ENCODE peak calls at places on chromosomes 1 and 21, in five cellular contexts. A is CD4-positive, alpha-beta T cell; J is gastrocnemius medialis; N is lung; C is fibroblast of lung. D is an unnamed sample.

GRCh38 chr1:209662879-209663327 is 10.7 kb upstream of the LAMB3 start:
- DNase-seq in A (no peak), J (no peak), N (no peak), C (no peak), D (no peak)

GRCh38 chr1:212699839-212700596 is at the start of gene BATF3:
- DNase-seq in A (peak; percentile 41), J (no peak), N (peak; percentile 48), C (no peak), D (no peak)

GRCh38 chr1:20472121-20472520 is 13.9 kb downstream of the CAMK2N1 start:
- DNase-seq in A (no peak), J (no peak), N (no peak), C (no peak), D (no peak)

GRCh38 chr1:204286323-204286714 is 72.5 kb upstream of the GOLT1A start:
- DNase-seq in A (no peak), J (no peak), N (no peak), C (no peak), D (no peak)

GRCh38 chr21:44455524-44456206 is 355 bp downstream of the LRRC3 start:
- DNase-seq in A (peak; percentile 49), J (no peak), N (peak; percentile 51), C (peak; percentile 20), D (no peak)

GRCh38 chr1:28411656-28412055 is 42.1 kb downstream of the PHACTR4 start:
- DNase-seq in A (no peak), J (no peak), N (no peak), C (no peak), D (no peak)

GRCh38 chr21:36156815-36157670 is at the start of gene DOP1B:
- DNase-seq in A (peak; percentile 43), J (no peak), N (no peak), C (no peak), D (no peak)

GRCh38 chr21:37367758-37368535 is 1.4 kb downstream of the DYRK1A start:
- DNase-seq in A (peak; percentile 44), J (no peak), N (no peak), C (peak; percentile 37), D (no peak)

GRCh38 chr1:92749024-92749634 is 35.8 kb downstream of the EVI5 start:
- DNase-seq in A (no peak), J (no peak), N (no peak), C (peak; percentile 83), D (no peak)

GRCh38 chr1:216462061-216462775 is 39.0 kb upstream of the USH2A start:
- DNase-seq in A (no peak), J (no peak), N (no peak), C (peak; percentile 73), D (no peak)

GRCh38 chr1:32939655-32940371 is 24.8 kb downstream of the RNF19B start:
- DNase-seq in A (no peak), J (no peak), N (peak; percentile 51), C (peak; percentile 92), D (no peak)

GRCh38 chr1:78229344-78229743 is 183.6 kb downstream of the GIPC2 start:
- DNase-seq in A (no peak), J (peak; percentile 20), N (peak; percentile 38), C (peak; percentile 94), D (no peak)

GRCh38 chr1:151981178-151981525 is 12.5 kb downstream of the S100A10 start:
- DNase-seq in A (no peak), J (no peak), N (no peak), C (no peak), D (no peak)

GRCh38 chr1:222387020-222387816 is 160.7 kb downstream of the HHIPL2 start:
- DNase-seq in A (no peak), J (no peak), N (no peak), C (no peak), D (no peak)
- TF ChIP-seq CTCF in A (no peak), J (no peak), N (no peak), C (no peak), D (no peak)

GRCh38 chr1:46188295-46189030 is 9.8 kb downstream of the POMGNT1 start:
- DNase-seq in A (no peak), J (no peak), N (peak; percentile 45), C (no peak), D (no peak)
- H3K27ac ChIP-seq in A (no peak overlapping the region), J (peak overlapping the region; percentile 55), N (peak overlapping the region; percentile 2), C (no peak overlapping the region), D (peak overlapping the region; percentile 22)

GRCh38 chr21:27476696-27477095 is 509.8 kb upstream of the ADAMTS5 start:
- DNase-seq in A (no peak), J (no peak), N (no peak), C (peak; percentile 80), D (no peak)
- TF ChIP-seq CTCF in A (no peak), J (peak; percentile 50), N (no peak), C (peak; percentile 67), D (peak; percentile 46)

GRCh38 chr1:113042336-113043143 is 30.5 kb upstream of the LRIG2 start:
- DNase-seq in A (no peak), J (peak; percentile 42), N (peak; percentile 78), C (peak; percentile 76), D (peak; percentile 93)

GRCh38 chr1:113041569-113042335 is 31.2 kb upstream of the LRIG2 start:
- DNase-seq in A (no peak), J (no peak), N (no peak), C (no peak), D (no peak)

GRCh38 chr1:113040041-113040440 is 33.0 kb upstream of the LRIG2 start:
- DNase-seq in A (no peak), J (no peak), N (no peak), C (no peak), D (no peak)

GRCh38 chr1:113036639-113037321 is 36.2 kb upstream of the LRIG2 start:
- DNase-seq in A (no peak), J (no peak), N (no peak), C (peak; percentile 13), D (no peak)

GRCh38 chr1:113040718-113041412 is 32.1 kb upstream of the LRIG2 start:
- DNase-seq in A (no peak), J (no peak), N (no peak), C (no peak), D (no peak)
- H3K27ac ChIP-seq in A (no peak overlapping the region), J (no peak overlapping the region), N (no peak overlapping the region), C (no peak overlapping the region), D (no peak overlapping the region)

DNA sequence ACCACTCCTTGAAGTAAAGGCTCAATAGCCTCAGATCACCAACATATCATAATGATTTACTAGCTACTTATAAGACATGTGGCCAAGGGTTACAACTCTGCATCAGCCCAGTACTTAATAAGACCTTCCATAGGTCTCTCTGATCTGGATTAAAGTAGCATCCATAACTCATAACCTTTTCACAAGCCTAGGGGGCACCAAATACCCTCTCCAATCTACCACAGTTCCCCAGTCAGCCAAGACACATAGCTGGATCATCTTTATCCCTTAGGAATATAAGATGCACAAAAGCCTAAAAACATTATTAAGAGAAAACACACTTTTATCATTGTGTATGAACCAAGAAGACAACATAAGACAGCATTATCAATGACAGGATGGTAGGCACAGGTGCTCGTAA is 22.1 kb downstream of the SSX2IP start:
- DNase-seq in A (no peak), J (no peak), N (no peak), C (peak; percentile 28), D (no peak)
- TF ChIP-seq CTCF in A (peak; percentile 22), J (no peak), N (no peak), C (peak; percentile 20), D (peak; percentile 50)

DNA sequence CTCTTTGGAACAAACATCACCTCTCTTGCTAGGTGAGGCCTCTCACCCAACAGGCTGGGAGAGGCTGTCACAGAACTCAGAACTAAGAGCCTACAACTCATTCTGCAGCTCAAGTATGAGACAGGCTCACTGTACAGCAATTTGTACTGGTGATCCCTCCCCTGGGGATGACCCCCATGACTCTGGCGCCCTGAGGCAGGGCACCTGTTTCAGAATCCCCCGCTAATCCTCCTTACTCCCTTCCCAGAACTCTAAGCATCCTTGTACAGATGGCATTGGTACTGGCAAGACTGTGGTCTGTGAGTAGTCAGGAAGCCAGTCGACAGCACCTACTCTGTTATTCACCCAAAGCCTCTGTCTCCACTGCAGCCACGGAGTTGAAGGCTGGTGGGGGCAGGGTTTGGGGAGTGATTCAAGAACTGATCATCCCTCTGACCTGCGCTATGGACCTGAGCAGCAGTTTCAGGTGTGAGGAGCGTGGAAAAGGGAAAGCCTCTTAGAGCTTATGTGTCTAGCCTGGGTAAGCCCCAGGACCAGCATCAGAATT is 655.5 kb downstream of the KIF26B start:
- DNase-seq in A (no peak), J (no peak), N (peak; percentile 22), C (no peak), D (no peak)
- H3K27ac ChIP-seq in A (no peak overlapping the region), J (no peak overlapping the region), N (no peak overlapping the region), C (no peak overlapping the region), D (no peak overlapping the region)

DNA sequence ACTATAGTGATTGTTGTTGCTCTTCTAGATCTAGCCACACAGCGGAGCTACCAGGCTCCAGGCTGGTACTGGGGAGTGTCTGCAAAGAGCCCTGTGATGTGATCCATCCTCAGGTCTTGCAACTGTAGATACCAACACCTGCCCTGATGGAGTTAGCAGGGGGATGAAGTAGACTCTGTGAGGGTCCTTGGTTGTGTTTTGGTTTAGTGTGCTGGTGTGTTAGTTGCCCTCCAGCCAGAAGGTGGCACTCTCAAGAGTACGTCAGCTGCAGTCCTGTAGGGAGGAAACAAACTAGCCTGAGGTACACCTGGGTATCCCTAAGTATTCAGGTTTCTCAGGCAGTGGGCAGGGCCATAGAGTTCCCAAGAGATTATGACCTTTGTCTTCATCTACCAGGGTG is 81.2 kb upstream of the TMPRSS2 start:
- DNase-seq in A (no peak), J (no peak), N (no peak), C (no peak), D (no peak)
- TF ChIP-seq CTCF in A (no peak), J (no peak), N (no peak), C (no peak), D (no peak)

GRCh38 chr1:8351693-8352470 is 34.0 kb downstream of the SLC45A1 start:
- DNase-seq in A (no peak), J (no peak), N (no peak), C (no peak), D (no peak)

GRCh38 chr1:8352886-8353285 is 35.0 kb downstream of the SLC45A1 start:
- DNase-seq in A (no peak), J (no peak), N (no peak), C (no peak), D (no peak)

GRCh38 chr1:8354038-8354437 is 36.1 kb downstream of the SLC45A1 start:
- DNase-seq in A (no peak), J (no peak), N (no peak), C (no peak), D (no peak)

GRCh38 chr1:8352471-8352845 is 34.5 kb downstream of the SLC45A1 start:
- DNase-seq in A (no peak), J (no peak), N (no peak), C (no peak), D (no peak)

GRCh38 chr1:8353386-8353785 is 35.5 kb downstream of the SLC45A1 start:
- DNase-seq in A (no peak), J (no peak), N (no peak), C (no peak), D (no peak)
- H3K27ac ChIP-seq in A (no peak overlapping the region), J (peak overlapping the region; percentile 74), N (peak overlapping the region; percentile 44), C (no peak overlapping the region), D (peak overlapping the region; percentile 70)

GRCh38 chr1:22830131-22830566 is 119.5 kb downstream of the EPHB2 start:
- DNase-seq in A (no peak), J (no peak), N (no peak), C (no peak), D (no peak)

GRCh38 chr1:22830747-22831340 is 120.2 kb downstream of the EPHB2 start:
- DNase-seq in A (no peak), J (no peak), N (no peak), C (no peak), D (no peak)

GRCh38 chr1:22832414-22832786 is 121.8 kb downstream of the EPHB2 start:
- DNase-seq in A (no peak), J (no peak), N (no peak), C (peak; percentile 57), D (no peak)

GRCh38 chr1:22833699-22834098 is 123.1 kb downstream of the EPHB2 start:
- DNase-seq in A (no peak), J (no peak), N (no peak), C (no peak), D (no peak)

GRCh38 chr1:22831729-22832413 is 121.2 kb downstream of the EPHB2 start:
- DNase-seq in A (no peak), J (no peak), N (peak; percentile 36), C (peak; percentile 88), D (no peak)
- TF ChIP-seq CTCF in A (no peak), J (no peak), N (no peak), C (no peak), D (no peak)

D was measured in esophagus muscularis mucosa.